ENCODE peak calls at places on chromosomes 13 and 19, in seven cellular contexts. K is HFF-Myc; S is CD8-positive, alpha-beta T cell; G is lower lobe of right lung; T is right atrium auricular region; J is mammary epithelial cell; H is PC-3. C is an unnamed sample.

GRCh38 chr13:78610381-78610883 is 7.1 kb upstream of the POU4F1 start:
- DNase-seq in T (no peak), G (no peak), K (no peak), S (no peak), J (no peak), H (peak), C (no peak)

GRCh38 chr19:460877-461609 is at the start of gene SHC2:
- DNase-seq in S (no peak), H (no peak), J (no peak), K (no peak), G (no peak), T (no peak), C (no peak)

GRCh38 chr19:38425222-38425809 is 703 bp downstream of the RASGRP4 start:
- DNase-seq in H (no peak), S (no peak), G (no peak), K (no peak), J (no peak), T (no peak), C (no peak)

GRCh38 chr19:45638930-45639729 is at the start of gene EML2:
- DNase-seq in T (no peak), G (peak), H (peak), K (no peak), S (no peak), J (peak), C (no peak)

GRCh38 chr13:30355839-30356238 is 48.5 kb upstream of the KATNAL1 start:
- DNase-seq in T (no peak), S (no peak), J (no peak), K (no peak), G (no peak), H (no peak), C (no peak)

GRCh38 chr19:2167896-2168618 is 4.3 kb downstream of the DOT1L start:
- DNase-seq in T (peak), G (peak), K (no peak), S (no peak), H (peak), J (peak), C (peak)

GRCh38 chr19:7928741-7929701 is 3.1 kb upstream of the CTXN1 start:
- DNase-seq in S (peak), K (peak), J (peak), G (peak), H (peak), T (no peak), C (no peak)

GRCh38 chr13:48334534-48335127 is 31.1 kb downstream of the RB1 start:
- DNase-seq in J (peak), H (peak), G (no peak), S (no peak), T (no peak), K (no peak), C (peak)

GRCh38 chr13:83153833-83154232 is 728.4 kb downstream of the SLITRK1 start:
- DNase-seq in K (no peak), J (no peak), H (no peak), G (no peak), S (no peak), T (no peak), C (no peak)

GRCh38 chr13:66489172-66489571 is 741.0 kb downstream of the PCDH9 start:
- DNase-seq in S (no peak), J (no peak), K (no peak), G (no peak), H (no peak), T (no peak), C (no peak)

GRCh38 chr19:35378356-35378755 is 7.5 kb downstream of the GPR42 start:
- DNase-seq in S (no peak), K (no peak), H (no peak), J (no peak), T (no peak), G (no peak), C (no peak)

GRCh38 chr19:34305221-34306058 is 51.1 kb downstream of the GARRE1 start:
- DNase-seq in G (no peak), T (no peak), H (no peak), S (no peak), J (no peak), K (no peak), C (no peak)

GRCh38 chr13:49714757-49715156 is 23.5 kb upstream of the EBPL start:
- DNase-seq in G (no peak), J (no peak), H (no peak), K (no peak), S (no peak), T (no peak), C (no peak)

GRCh38 chr19:31261651-31262331 is 87.4 kb downstream of the TSHZ3 start:
- DNase-seq in J (no peak), H (no peak), G (no peak), T (no peak), S (no peak), K (no peak), C (no peak)

GRCh38 chr19:38183227-38183914 is 40.7 kb downstream of the DPF1 start:
- DNase-seq in H (no peak), S (no peak), K (no peak), G (no peak), T (no peak), J (no peak), C (no peak)

GRCh38 chr13:77980592-77980991 is 62.0 kb upstream of the EDNRB start:
- DNase-seq in T (no peak), H (peak), S (no peak), G (no peak), K (peak), J (peak), C (no peak)

GRCh38 chr19:41893899-41894298 is 10.9 kb downstream of the ARHGEF1 start:
- DNase-seq in J (no peak), G (no peak), T (no peak), H (no peak), K (no peak), S (no peak), C (no peak)

GRCh38 chr19:36972594-36972993 is 56.5 kb downstream of the ZNF568 start:
- DNase-seq in T (no peak), G (no peak), K (no peak), H (no peak), J (no peak), S (no peak), C (no peak)

GRCh38 chr13:47146136-47146535 is 249.3 kb upstream of the HTR2A start:
- DNase-seq in S (no peak), G (no peak), T (no peak), K (peak), J (no peak), H (peak), C (no peak)

GRCh38 chr13:59424661-59425060 is 739.1 kb downstream of the DIAPH3 start:
- DNase-seq in G (no peak), H (peak), K (no peak), J (no peak), T (no peak), S (no peak), C (no peak)

GRCh38 chr13:92806215-92806614 is 420.4 kb upstream of the GPC6 start:
- DNase-seq in S (no peak), H (peak), K (no peak), T (no peak), G (no peak), J (no peak), C (no peak)

GRCh38 chr13:24251525-24251924 is 57.9 kb upstream of the C1QTNF9 start:
- DNase-seq in H (no peak), S (peak), K (no peak), G (no peak), T (no peak), J (no peak), C (no peak)

GRCh38 chr13:112740502-112741131 is 50.8 kb downstream of the ATP11A start:
- DNase-seq in T (peak), G (no peak), H (no peak), K (peak), J (no peak), S (no peak), C (no peak)

GRCh38 chr19:42634409-42635232 is 39.9 kb upstream of the CEACAM8 start:
- DNase-seq in T (no peak), H (peak), G (no peak), J (peak), K (no peak), S (no peak), C (no peak)

DNA sequence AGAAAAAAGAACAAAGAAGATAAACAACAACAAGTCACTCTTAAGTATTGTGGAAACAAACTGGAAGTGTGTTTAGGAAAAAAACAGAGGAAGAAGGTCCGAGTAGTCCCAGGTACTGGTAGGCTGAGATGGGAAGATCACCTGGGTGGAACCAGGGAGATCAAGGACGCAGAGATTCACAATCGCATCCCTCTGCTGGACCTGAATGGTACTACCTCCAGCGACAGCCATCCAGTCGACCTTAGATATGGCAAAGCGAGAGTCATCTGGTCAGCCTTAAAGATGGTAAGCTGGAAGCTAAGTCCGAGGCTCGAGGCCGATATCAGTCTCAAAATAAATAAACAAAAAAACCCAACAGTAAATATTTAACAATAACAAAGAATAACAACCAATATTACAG is 44.9 kb upstream of the ZNF91 start:
- DNase-seq in S (no peak), J (no peak), G (no peak), T (no peak), K (no peak), H (no peak), C (no peak)
- TF ChIP-seq CTCF in S (no peak), J (peak), G (no peak), T (no peak), K (no peak), H (peak), C (peak)

GRCh38 chr13:28492527-28493367 is 2.2 kb downstream of the FLT1 start:
- DNase-seq in J (no peak), K (peak), S (no peak), T (no peak), G (no peak), H (no peak), C (no peak)
- H3K4me3 ChIP-seq in J (no peak), K (peak), S (no peak), T (peak), G (peak), H (no peak), C (no peak)

DNA sequence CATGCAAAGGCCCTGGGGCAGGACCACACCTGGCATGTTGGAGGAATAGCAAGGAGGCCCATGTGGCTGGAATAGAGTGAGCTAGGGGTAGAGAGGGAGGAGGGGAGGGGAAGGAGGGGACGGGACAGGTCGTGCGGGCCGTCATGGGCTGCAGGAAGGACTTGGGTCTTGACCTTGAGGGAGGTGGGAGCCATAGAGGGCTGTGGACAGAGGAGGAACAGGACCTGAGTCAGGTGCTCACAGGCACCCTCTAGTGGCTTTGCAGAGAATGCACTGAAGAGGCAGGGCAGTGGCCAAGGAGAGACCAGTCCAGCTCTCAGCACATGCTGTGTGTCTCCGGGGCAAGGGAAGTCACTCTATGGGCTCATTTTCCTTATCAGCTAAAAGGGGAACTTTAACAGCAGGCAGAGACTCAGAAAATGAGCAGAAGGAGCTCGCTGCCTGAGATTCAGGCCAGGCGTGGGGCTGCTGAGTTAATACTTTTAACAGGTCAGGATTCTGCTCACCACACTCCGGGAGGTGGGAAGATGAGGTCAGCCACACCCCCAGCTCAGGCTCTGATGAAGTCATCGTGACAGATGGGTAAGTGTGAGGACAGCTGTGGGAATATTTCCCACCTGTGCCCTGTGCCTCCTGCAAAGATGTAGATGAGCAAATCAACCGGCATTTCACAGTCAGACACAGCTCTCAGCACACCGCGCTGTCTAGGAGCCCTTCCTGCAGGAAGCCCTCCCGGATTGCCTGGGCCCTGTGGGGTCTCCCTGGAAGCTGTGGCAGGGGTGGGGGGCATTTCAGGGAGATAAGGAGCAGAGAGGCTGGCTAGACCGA is 6.0 kb upstream of the TNFAIP8L1 start:
- DNase-seq in S (no peak), G (peak), J (peak), K (peak), T (peak), H (peak), C (no peak)
- TF ChIP-seq CTCF in S (peak), G (peak), J (peak), K (peak), T (peak), H (peak), C (peak)

GRCh38 chr19:54518844-54519243 is 16.2 kb downstream of the LAIR2 start:
- DNase-seq in J (peak), T (no peak), G (no peak), K (no peak), H (peak), S (no peak), C (peak)
- H3K4me3 ChIP-seq in J (no peak), T (no peak), G (no peak), K (no peak), H (no peak), S (no peak), C (no peak)

GRCh38 chr13:33235564-33235963 is 50.0 kb downstream of the STARD13 start:
- DNase-seq in S (no peak), T (no peak), K (no peak), H (peak), G (no peak), J (no peak), C (no peak)

GRCh38 chr13:33236021-33236420 is 49.5 kb downstream of the STARD13 start:
- DNase-seq in G (no peak), S (no peak), H (peak), K (no peak), T (no peak), J (no peak), C (no peak)

GRCh38 chr13:33232883-33233282 is 52.7 kb downstream of the STARD13 start:
- DNase-seq in G (no peak), J (no peak), H (no peak), K (no peak), S (no peak), T (no peak), C (no peak)

GRCh38 chr13:33233547-33233946 is 52.0 kb downstream of the STARD13 start:
- DNase-seq in H (peak), S (no peak), K (no peak), T (no peak), G (peak), J (no peak), C (no peak)

DNA sequence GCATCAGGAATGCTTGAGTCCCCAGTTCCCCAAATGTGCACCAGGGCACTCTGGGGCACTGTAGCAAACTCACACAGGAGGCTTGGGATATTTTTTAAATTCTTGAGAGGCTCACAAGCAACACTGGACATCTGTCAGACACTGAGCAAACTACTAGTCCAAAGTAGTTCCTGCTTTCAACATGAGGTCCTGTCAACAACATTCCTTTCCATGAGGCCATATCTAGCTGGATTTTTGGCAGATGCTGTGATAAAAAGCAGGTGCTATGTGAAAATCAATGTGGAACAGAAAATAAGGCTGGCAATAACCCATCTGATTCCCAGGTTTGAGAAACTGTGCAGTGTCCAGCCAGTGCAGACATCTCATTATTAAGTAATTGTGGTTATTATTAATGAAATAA is 50.5 kb downstream of the STARD13 start:
- DNase-seq in S (no peak), J (no peak), K (no peak), T (no peak), G (no peak), H (peak), C (no peak)
- TF ChIP-seq CTCF in S (no peak), J (no peak), K (no peak), T (no peak), G (no peak), H (no peak), C (no peak)

GRCh38 chr19:13011653-13012389 is 16.5 kb downstream of the NFIX start:
- DNase-seq in G (no peak), T (no peak), S (no peak), H (no peak), K (no peak), J (no peak), C (no peak)

GRCh38 chr19:13012390-13012689 is 17.1 kb downstream of the NFIX start:
- DNase-seq in J (no peak), K (no peak), S (no peak), T (no peak), H (no peak), G (no peak), C (no peak)

GRCh38 chr19:13014101-13014920 is 19.0 kb downstream of the NFIX start:
- DNase-seq in S (no peak), G (no peak), K (no peak), T (no peak), J (peak), H (peak), C (no peak)

GRCh38 chr19:13013649-13014048 is 18.4 kb downstream of the NFIX start:
- DNase-seq in K (no peak), H (peak), G (no peak), T (no peak), J (no peak), S (no peak), C (no peak)

DNA sequence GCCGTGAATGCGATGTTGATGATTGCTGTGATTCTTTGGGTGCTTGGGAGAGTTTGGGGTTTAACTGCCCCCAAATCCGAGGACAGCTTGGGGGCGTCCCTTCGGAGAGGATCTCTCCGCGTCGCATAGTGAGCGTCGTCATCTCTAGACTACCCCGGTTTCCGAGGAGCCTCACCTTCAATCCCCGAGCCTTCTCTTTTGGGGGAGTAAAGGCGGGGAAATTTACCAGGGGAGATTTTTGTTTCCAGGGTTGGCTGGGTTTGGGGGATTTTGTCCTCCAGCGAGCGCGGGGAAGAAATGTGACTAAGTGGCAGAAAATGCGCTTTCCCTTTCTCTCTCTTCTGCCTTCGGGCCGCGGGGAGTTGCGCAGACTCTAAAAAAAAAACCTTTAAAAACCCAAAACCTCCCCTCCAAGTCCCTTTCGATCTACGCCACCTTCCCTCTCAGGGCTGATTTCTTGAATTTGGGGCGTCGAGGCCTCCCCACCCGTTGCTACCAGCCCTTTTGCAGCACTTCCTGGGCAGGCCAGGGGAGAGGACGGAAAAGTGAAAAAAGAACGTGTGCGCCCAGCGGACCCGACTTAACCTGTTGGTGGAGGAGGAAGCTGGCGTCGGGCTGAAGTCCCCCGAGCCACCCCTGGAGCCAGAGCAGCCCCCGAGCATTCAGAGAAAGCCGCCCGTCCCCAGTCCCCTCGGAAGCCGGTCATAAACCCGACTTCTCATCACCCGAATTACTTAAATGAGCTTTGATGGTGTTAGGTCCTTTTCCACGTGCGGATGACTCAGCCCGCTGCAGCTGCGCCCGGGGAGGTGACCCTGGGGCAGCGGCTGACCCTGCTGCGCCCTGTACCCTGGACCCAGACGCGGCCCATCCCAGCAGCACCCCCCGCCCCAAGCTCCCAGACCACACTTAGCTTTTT is 17.7 kb downstream of the NFIX start:
- DNase-seq in K (no peak), J (peak), H (peak), G (no peak), S (no peak), T (peak), C (no peak)
- H3K4me3 ChIP-seq in K (peak), J (peak), H (peak), G (peak), S (peak), T (peak), C (peak)

DNA sequence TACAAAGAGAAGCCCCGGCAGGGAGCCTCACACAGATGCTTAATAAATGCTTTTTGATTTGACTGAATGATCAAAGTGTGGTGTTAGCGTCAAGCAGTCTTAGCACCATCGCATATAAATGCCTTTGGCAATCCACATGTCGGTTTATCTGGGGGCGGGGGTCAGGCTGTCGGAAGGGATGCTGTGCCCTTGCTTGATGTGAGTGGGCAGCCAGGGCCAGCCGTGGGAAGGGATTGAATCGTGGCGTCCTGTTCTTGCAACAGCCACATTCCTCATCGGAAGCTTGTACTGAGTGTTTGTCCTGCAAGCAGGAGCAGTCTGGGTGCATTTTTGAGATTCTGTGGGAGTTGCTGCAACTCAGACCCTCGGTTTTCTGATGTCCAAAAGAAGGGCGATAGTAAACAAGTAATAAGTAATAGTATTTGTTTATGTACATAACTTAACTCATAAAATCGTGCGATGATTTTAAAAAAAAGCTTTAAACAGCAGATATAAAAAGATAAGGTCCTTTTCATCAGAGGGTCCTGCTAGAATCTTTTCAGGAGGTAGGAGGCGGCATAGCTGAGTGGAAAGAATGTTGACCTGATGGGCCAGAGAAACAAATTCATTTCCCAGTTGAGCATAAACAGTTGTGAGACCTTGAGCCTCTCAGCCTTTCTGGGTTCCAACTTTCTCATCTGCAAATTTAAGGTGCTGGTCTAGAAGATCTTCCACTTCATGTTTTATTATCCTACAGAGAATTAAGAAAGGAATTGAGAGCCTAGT is 173.3 kb downstream of the LACC1 start:
- DNase-seq in G (peak), S (no peak), H (no peak), T (no peak), K (no peak), J (no peak), C (no peak)
- TF ChIP-seq CTCF in G (no peak), S (no peak), H (no peak), T (no peak), K (no peak), J (no peak), C (no peak)

GRCh38 chr19:33300016-33300981 is 2.0 kb downstream of the CEBPA start:
- DNase-seq in G (no peak), S (no peak), T (no peak), H (no peak), J (no peak), K (no peak), C (no peak)
- H3K4me3 ChIP-seq in G (peak), S (no peak), T (peak), H (peak), J (no peak), K (no peak), C (no peak)

C was measured in GM12864.